ENCODE peak calls at places on chromosomes 16 and 17, in six cellular contexts. One of them, this sample, is unnamed.
A peak's percentile ranks its signal among the peaks of the same experiment; 100 is the strongest.

GRCh38 chr16:28297784-28298510 is 5.6 kb downstream of the SBK1 start:
- ATAC-seq in A549: no peak
- ATAC-seq in HepG2: no peak
- ATAC-seq in GM12878: no peak
- ATAC-seq in K562: peak; percentile 41
- ATAC-seq in upper lobe of left lung: peak; percentile 30
- ATAC-seq in this sample: no peak

GRCh38 chr16:87602005-87602790 is at the start of gene JPH3:
- ATAC-seq in GM12878: no peak
- ATAC-seq in K562: no peak
- ATAC-seq in A549: peak; percentile 7
- ATAC-seq in HepG2: no peak
- ATAC-seq in upper lobe of left lung: no peak
- ATAC-seq in this sample: no peak

GRCh38 chr17:13601317-13601775 is 383 bp downstream of the HS3ST3A1 start:
- ATAC-seq in A549: no peak
- ATAC-seq in GM12878: no peak
- ATAC-seq in HepG2: peak; percentile 68
- ATAC-seq in K562: peak; percentile 46
- ATAC-seq in upper lobe of left lung: no peak
- ATAC-seq in this sample: no peak

GRCh38 chr16:8762254-8762653 is 35.2 kb downstream of the TMEM186 start:
- ATAC-seq in GM12878: no peak
- ATAC-seq in HepG2: no peak
- ATAC-seq in A549: no peak
- ATAC-seq in upper lobe of left lung: no peak
- ATAC-seq in K562: no peak
- ATAC-seq in this sample: no peak

GRCh38 chr16:55386534-55387296 is 62.7 kb downstream of the IRX6 start:
- ATAC-seq in K562: no peak
- ATAC-seq in HepG2: no peak
- ATAC-seq in upper lobe of left lung: peak; percentile 32
- ATAC-seq in GM12878: no peak
- ATAC-seq in A549: no peak
- ATAC-seq in this sample: no peak

GRCh38 chr16:9039208-9039607 is 52.2 kb upstream of the HAPSTR1 start:
- ATAC-seq in K562: peak; percentile 68
- ATAC-seq in GM12878: no peak
- ATAC-seq in upper lobe of left lung: no peak
- ATAC-seq in HepG2: peak; percentile 39
- ATAC-seq in A549: peak; percentile 22
- ATAC-seq in this sample: no peak

GRCh38 chr16:82236415-82236814 is 66.4 kb upstream of the MPHOSPH6 start:
- ATAC-seq in K562: no peak
- ATAC-seq in HepG2: no peak
- ATAC-seq in A549: no peak
- ATAC-seq in upper lobe of left lung: no peak
- ATAC-seq in GM12878: peak; percentile 40
- ATAC-seq in this sample: no peak

GRCh38 chr17:77404812-77405581 is 264.2 kb downstream of the SEC14L1 start:
- ATAC-seq in A549: no peak
- ATAC-seq in K562: no peak
- ATAC-seq in upper lobe of left lung: peak; percentile 30
- ATAC-seq in HepG2: no peak
- ATAC-seq in GM12878: peak; percentile 93
- ATAC-seq in this sample: no peak

GRCh38 chr16:83158320-83158957 is 531.7 kb downstream of the CDH13 start:
- ATAC-seq in K562: no peak
- ATAC-seq in upper lobe of left lung: peak; percentile 53
- ATAC-seq in GM12878: no peak
- ATAC-seq in HepG2: peak; percentile 68
- ATAC-seq in A549: no peak
- ATAC-seq in this sample: no peak

GRCh38 chr17:59620518-59621259 is 994 bp downstream of the CLTC start:
- ATAC-seq in HepG2: peak; percentile 17
- ATAC-seq in upper lobe of left lung: no peak
- ATAC-seq in K562: peak; percentile 60
- ATAC-seq in GM12878: peak; percentile 36
- ATAC-seq in A549: peak; percentile 45
- ATAC-seq in this sample: no peak

GRCh38 chr17:78804777-78805176 is 22.7 kb upstream of the CYTH1 start:
- ATAC-seq in GM12878: no peak
- ATAC-seq in A549: no peak
- ATAC-seq in upper lobe of left lung: no peak
- ATAC-seq in K562: no peak
- ATAC-seq in HepG2: no peak
- ATAC-seq in this sample: peak; percentile 46

GRCh38 chr16:10876799-10877341 is at the start of gene CIITA:
- ATAC-seq in A549: peak; percentile 15
- ATAC-seq in HepG2: no peak
- ATAC-seq in GM12878: peak; percentile 56
- ATAC-seq in K562: peak; percentile 81
- ATAC-seq in upper lobe of left lung: peak; percentile 56
- ATAC-seq in this sample: peak; percentile 54

GRCh38 chr17:4950075-4950756 is 703 bp upstream of the ENO3 start:
- ATAC-seq in HepG2: peak; percentile 52
- ATAC-seq in K562: peak; percentile 48
- ATAC-seq in GM12878: peak; percentile 19
- ATAC-seq in A549: peak; percentile 39
- ATAC-seq in upper lobe of left lung: peak; percentile 19
- ATAC-seq in this sample: peak; percentile 27

GRCh38 chr16:88309905-88310259 is 72.9 kb upstream of the ZNF469 start:
- ATAC-seq in K562: no peak
- ATAC-seq in upper lobe of left lung: no peak
- ATAC-seq in HepG2: peak; percentile 74
- ATAC-seq in GM12878: no peak
- ATAC-seq in A549: no peak
- ATAC-seq in this sample: no peak

GRCh38 chr17:81676906-81677305 is 6.7 kb downstream of the ARL16 start:
- ATAC-seq in A549: peak; percentile 7
- ATAC-seq in HepG2: peak; percentile 17
- ATAC-seq in GM12878: no peak
- ATAC-seq in upper lobe of left lung: no peak
- ATAC-seq in K562: no peak
- ATAC-seq in this sample: no peak

GRCh38 chr16:85428168-85428898 is 184.8 kb upstream of the GSE1 start:
- ATAC-seq in K562: peak; percentile 73
- ATAC-seq in GM12878: peak; percentile 99
- ATAC-seq in A549: peak; percentile 83
- ATAC-seq in upper lobe of left lung: no peak
- ATAC-seq in HepG2: peak; percentile 37
- ATAC-seq in this sample: no peak

GRCh38 chr16:81466351-81466960 is 21.8 kb downstream of the CMIP start:
- ATAC-seq in HepG2: no peak
- ATAC-seq in A549: no peak
- ATAC-seq in K562: no peak
- ATAC-seq in GM12878: no peak
- ATAC-seq in upper lobe of left lung: no peak
- ATAC-seq in this sample: peak; percentile 59

GRCh38 chr16:5615868-5616642 is 518.5 kb upstream of the EEF2KMT start:
- ATAC-seq in HepG2: peak; percentile 98
- ATAC-seq in A549: peak; percentile 99
- ATAC-seq in K562: peak; percentile 100
- ATAC-seq in upper lobe of left lung: peak; percentile 45
- ATAC-seq in GM12878: peak; percentile 71
- ATAC-seq in this sample: peak; percentile 43

GRCh38 chr17:72239548-72239947 is 118.7 kb downstream of the SOX9 start:
- ATAC-seq in HepG2: no peak
- ATAC-seq in GM12878: no peak
- ATAC-seq in A549: no peak
- ATAC-seq in upper lobe of left lung: no peak
- ATAC-seq in K562: no peak
- ATAC-seq in this sample: no peak

GRCh38 chr16:55711959-55712876 is 56.4 kb downstream of the SLC6A2 start:
- ATAC-seq in K562: peak; percentile 92
- ATAC-seq in HepG2: peak; percentile 94
- ATAC-seq in A549: peak; percentile 99
- ATAC-seq in GM12878: peak; percentile 94
- ATAC-seq in upper lobe of left lung: no peak
- ATAC-seq in this sample: peak; percentile 39

GRCh38 chr16:87391950-87392822 is at the start of gene MAP1LC3B:
- ATAC-seq in HepG2: peak; percentile 79
- ATAC-seq in K562: peak; percentile 83
- ATAC-seq in GM12878: peak; percentile 81
- ATAC-seq in A549: peak; percentile 80
- ATAC-seq in upper lobe of left lung: peak; percentile 94
- ATAC-seq in this sample: peak; percentile 89

GRCh38 chr17:57788710-57789109 is 43.6 kb upstream of the CCDC182 start:
- ATAC-seq in upper lobe of left lung: no peak
- ATAC-seq in K562: no peak
- ATAC-seq in GM12878: no peak
- ATAC-seq in A549: no peak
- ATAC-seq in HepG2: no peak
- ATAC-seq in this sample: no peak

GRCh38 chr16:69085032-69085695 is 20.3 kb upstream of the HAS3 start:
- ATAC-seq in K562: no peak
- ATAC-seq in HepG2: no peak
- ATAC-seq in A549: no peak
- ATAC-seq in GM12878: no peak
- ATAC-seq in upper lobe of left lung: no peak
- ATAC-seq in this sample: no peak

GRCh38 chr17:74850914-74851313 is 8.8 kb downstream of the GRIN2C start:
- ATAC-seq in A549: peak; percentile 31
- ATAC-seq in GM12878: no peak
- ATAC-seq in K562: no peak
- ATAC-seq in HepG2: no peak
- ATAC-seq in upper lobe of left lung: no peak
- ATAC-seq in this sample: no peak

GRCh38 chr17:74851612-74852236 is 8.0 kb downstream of the GRIN2C start:
- ATAC-seq in GM12878: no peak
- ATAC-seq in upper lobe of left lung: no peak
- ATAC-seq in A549: no peak
- ATAC-seq in K562: no peak
- ATAC-seq in HepG2: no peak
- ATAC-seq in this sample: no peak

GRCh38 chr17:74853048-74853397 is 6.7 kb downstream of the GRIN2C start:
- ATAC-seq in A549: no peak
- ATAC-seq in HepG2: no peak
- ATAC-seq in upper lobe of left lung: no peak
- ATAC-seq in GM12878: no peak
- ATAC-seq in K562: no peak
- ATAC-seq in this sample: no peak

GRCh38 chr17:74853669-74854068 is 6.0 kb downstream of the GRIN2C start:
- ATAC-seq in K562: no peak
- ATAC-seq in HepG2: no peak
- ATAC-seq in upper lobe of left lung: no peak
- ATAC-seq in A549: no peak
- ATAC-seq in GM12878: no peak
- ATAC-seq in this sample: no peak

GRCh38 chr17:74852237-74853047 is 7.2 kb downstream of the GRIN2C start:
- ATAC-seq in K562: peak; percentile 93
- ATAC-seq in upper lobe of left lung: no peak
- ATAC-seq in HepG2: peak; percentile 58
- ATAC-seq in GM12878: peak; percentile 68
- ATAC-seq in A549: peak; percentile 45
- ATAC-seq in this sample: no peak
- H3K4me3 ChIP-seq in K562: peak overlapping the region; percentile 12
- H3K4me3 ChIP-seq in upper lobe of left lung: no peak overlapping the region
- H3K4me3 ChIP-seq in HepG2: peak overlapping the region; percentile 50
- H3K4me3 ChIP-seq in GM12878: no peak overlapping the region
- H3K4me3 ChIP-seq in A549: peak overlapping the region; percentile 25
- H3K4me3 ChIP-seq in this sample: no peak overlapping the region

GRCh38 chr16:30349695-30350094 is 5.4 kb downstream of the CD2BP2 start:
- ATAC-seq in upper lobe of left lung: no peak
- ATAC-seq in K562: no peak
- ATAC-seq in HepG2: no peak
- ATAC-seq in A549: no peak
- ATAC-seq in GM12878: peak; percentile 63
- ATAC-seq in this sample: no peak
- TF ChIP-seq EP300 in upper lobe of left lung: no peak
- TF ChIP-seq EP300 in K562: no peak
- TF ChIP-seq EP300 in HepG2: no peak
- TF ChIP-seq EP300 in A549: no peak
- TF ChIP-seq EP300 in GM12878: no peak
- TF ChIP-seq EP300 in this sample: no peak

GRCh38 chr16:57264381-57264780 is 19.3 kb downstream of the ARL2BP start:
- ATAC-seq in K562: no peak
- ATAC-seq in HepG2: no peak
- ATAC-seq in GM12878: no peak
- ATAC-seq in A549: no peak
- ATAC-seq in upper lobe of left lung: no peak
- ATAC-seq in this sample: no peak
- H3K4me3 ChIP-seq in K562: no peak overlapping the region
- H3K4me3 ChIP-seq in HepG2: no peak overlapping the region
- H3K4me3 ChIP-seq in GM12878: no peak overlapping the region
- H3K4me3 ChIP-seq in A549: no peak overlapping the region
- H3K4me3 ChIP-seq in upper lobe of left lung: no peak overlapping the region
- H3K4me3 ChIP-seq in this sample: no peak overlapping the region

GRCh38 chr16:4214215-4214621 is 27.7 kb downstream of the SRL start:
- ATAC-seq in HepG2: peak; percentile 22
- ATAC-seq in upper lobe of left lung: peak; percentile 28
- ATAC-seq in GM12878: peak; percentile 31
- ATAC-seq in A549: peak; percentile 58
- ATAC-seq in K562: no peak
- ATAC-seq in this sample: peak; percentile 88
- TF ChIP-seq EP300 in HepG2: no peak
- TF ChIP-seq EP300 in upper lobe of left lung: no peak
- TF ChIP-seq EP300 in GM12878: no peak
- TF ChIP-seq EP300 in A549: no peak
- TF ChIP-seq EP300 in K562: no peak
- TF ChIP-seq EP300 in this sample: no peak

DNA sequence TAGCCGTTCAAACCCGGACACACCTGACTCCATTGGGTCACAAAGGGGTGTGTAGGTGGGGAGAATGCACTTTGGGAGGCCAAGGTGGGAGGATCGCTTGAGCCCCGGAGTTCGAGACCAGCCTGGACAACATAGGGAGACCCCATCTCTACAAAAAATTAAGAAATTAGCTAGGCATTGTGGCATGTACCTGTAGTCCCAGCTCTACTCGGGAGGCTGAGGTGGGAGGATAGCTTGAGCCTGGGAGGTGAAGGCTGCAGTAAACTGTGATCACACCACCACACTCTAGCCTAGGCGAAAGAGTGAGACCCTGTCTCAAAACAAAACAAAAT is 942 bp upstream of the PHOSPHO1 start:
- ATAC-seq in upper lobe of left lung: no peak
- ATAC-seq in HepG2: no peak
- ATAC-seq in K562: no peak
- ATAC-seq in GM12878: no peak
- ATAC-seq in A549: no peak
- ATAC-seq in this sample: no peak
- H3K4me3 ChIP-seq in upper lobe of left lung: no peak overlapping the region
- H3K4me3 ChIP-seq in HepG2: peak overlapping the region; percentile 74
- H3K4me3 ChIP-seq in K562: peak overlapping the region; percentile 65
- H3K4me3 ChIP-seq in GM12878: peak overlapping the region; percentile 49
- H3K4me3 ChIP-seq in A549: no peak overlapping the region
- H3K4me3 ChIP-seq in this sample: no peak overlapping the region